ENCODE peak calls at places on chromosomes 7 and 10, in four cellular contexts. Q, G, B and X are unnamed samples.

GRCh38 chr7:8627322-8627721 is 193.9 kb downstream of the NXPH1 start:
- DNase-seq in Q (no peak), G (no peak), B (no peak), X (no peak)

GRCh38 chr7:121042899-121043298 is 54.4 kb downstream of the CPED1 start:
- DNase-seq in B (no peak), G (no peak), Q (no peak), X (no peak)

GRCh38 chr7:151341357-151342101 is at the start of gene NUB1:
- DNase-seq in G (peak; percentile 79), Q (peak; percentile 93), B (peak; percentile 96), X (peak; percentile 97)

GRCh38 chr10:60420991-60421894 is 31.6 kb upstream of the ANK3 start:
- DNase-seq in Q (no peak), B (no peak), G (no peak), X (no peak)

GRCh38 chr7:122143376-122143750 is 686 bp downstream of the AASS start:
- DNase-seq in Q (no peak), G (no peak), B (peak; percentile 58), X (peak; percentile 50)

GRCh38 chr10:48249004-48249762 is 25.3 kb downstream of the FRMPD2 start:
- DNase-seq in G (no peak), B (no peak), Q (no peak), X (no peak)

GRCh38 chr10:30432631-30433285 is 1.2 kb upstream of the MAP3K8 start:
- DNase-seq in Q (no peak), G (no peak), B (no peak), X (no peak)

GRCh38 chr7:33671521-33672262 is 233.6 kb upstream of the BMPER start:
- DNase-seq in Q (no peak), B (no peak), G (no peak), X (no peak)

GRCh38 chr10:63375859-63376258 is 89.9 kb downstream of the JMJD1C start:
- DNase-seq in G (no peak), Q (no peak), B (no peak), X (no peak)

GRCh38 chr7:100444311-100445278 is 8.3 kb upstream of the PPP1R35 start:
- DNase-seq in G (peak; percentile 47), Q (no peak), B (peak; percentile 54), X (no peak)

GRCh38 chr7:122887198-122887597 is 938 bp upstream of the CADPS2 start:
- DNase-seq in G (no peak), B (no peak), Q (peak; percentile 46), X (peak; percentile 54)

GRCh38 chr10:109931153-109931552 is 7.8 kb upstream of the XPNPEP1 start:
- DNase-seq in G (no peak), Q (no peak), B (no peak), X (no peak)

GRCh38 chr10:103717341-103718246 is 137.8 kb downstream of the SH3PXD2A start:
- DNase-seq in B (no peak), G (no peak), Q (no peak), X (no peak)

GRCh38 chr7:100745184-100745583 is 11.8 kb downstream of the ZAN start:
- DNase-seq in B (no peak), G (peak; percentile 32), Q (peak; percentile 31), X (no peak)

GRCh38 chr7:150784954-150785353 is 15.2 kb downstream of the TMEM176B start:
- DNase-seq in B (no peak), Q (no peak), G (no peak), X (no peak)

GRCh38 chr10:88582806-88583583 is at the start of gene RNLS:
- DNase-seq in Q (peak; percentile 74), G (no peak), B (peak; percentile 75), X (peak; percentile 51)

GRCh38 chr10:106384541-106384940 is 780.0 kb downstream of the SORCS1 start:
- DNase-seq in Q (no peak), G (no peak), B (no peak), X (no peak)

GRCh38 chr7:141838581-141838980 is 2.7 kb downstream of the PRSS37 start:
- DNase-seq in G (no peak), B (no peak), Q (no peak), X (no peak)

GRCh38 chr7:55016061-55016745 is 2.6 kb upstream of the EGFR start:
- DNase-seq in G (no peak), Q (no peak), B (no peak), X (no peak)

GRCh38 chr7:152522551-152522950 is 86.7 kb upstream of the KMT2C start:
- DNase-seq in G (no peak), Q (no peak), B (no peak), X (no peak)

GRCh38 chr10:17756557-17757208 is 4.7 kb downstream of the TMEM236 start:
- DNase-seq in Q (no peak), B (no peak), G (no peak), X (no peak)

GRCh38 chr10:70809726-70810125 is 6.0 kb upstream of the SGPL1 start:
- DNase-seq in Q (no peak), G (no peak), B (no peak), X (no peak)

GRCh38 chr7:31073486-31074383 is 21.6 kb downstream of the ADCYAP1R1 start:
- DNase-seq in G (peak; percentile 12), Q (no peak), B (peak; percentile 43), X (no peak)

GRCh38 chr10:110326351-110327032 is 21.8 kb upstream of the SMNDC1 start:
- DNase-seq in Q (no peak), B (no peak), G (peak; percentile 84), X (no peak)

GRCh38 chr7:79282051-79282694 is 171.3 kb downstream of the MAGI2 start:
- DNase-seq in Q (no peak), B (no peak), G (peak; percentile 84), X (peak; percentile 10)

GRCh38 chr10:3178070-3178469 is 5.5 kb upstream of the PITRM1 start:
- DNase-seq in G (no peak), Q (no peak), B (no peak), X (no peak)

GRCh38 chr7:144455040-144455404 is 51.5 kb upstream of the NOBOX start:
- DNase-seq in Q (no peak), B (no peak), G (no peak), X (no peak)

GRCh38 chr10:60358282-60358681 is 31.4 kb downstream of the ANK3 start:
- DNase-seq in B (no peak), Q (no peak), G (no peak), X (no peak)

GRCh38 chr7:151695856-151696555 is 176.3 kb upstream of the RHEB start:
- DNase-seq in G (no peak), B (peak; percentile 75), Q (no peak), X (no peak)

GRCh38 chr10:17171131-17171530 is 30.3 kb downstream of the TRDMT1 start:
- DNase-seq in B (no peak), G (no peak), Q (no peak), X (no peak)

GRCh38 chr7:156655232-156655628 is 14.7 kb downstream of the RNF32 start:
- DNase-seq in B (no peak), G (no peak), Q (no peak), X (no peak)

GRCh38 chr7:156652886-156653568 is 12.5 kb downstream of the RNF32 start:
- DNase-seq in B (no peak), G (peak; percentile 38), Q (no peak), X (no peak)

GRCh38 chr7:156654511-156655231 is 14.1 kb downstream of the RNF32 start:
- DNase-seq in G (no peak), Q (no peak), B (no peak), X (no peak)

GRCh38 chr7:156651472-156651871 is 10.9 kb downstream of the RNF32 start:
- DNase-seq in B (no peak), Q (no peak), G (no peak), X (no peak)

GRCh38 chr7:156650042-156650441 is 9.5 kb downstream of the RNF32 start:
- DNase-seq in Q (peak; percentile 68), G (peak; percentile 7), B (no peak), X (peak; percentile 39)
- TF ChIP-seq CTCF in Q (no peak), G (peak; percentile 60), B (peak; percentile 20), X (no peak)

DNA sequence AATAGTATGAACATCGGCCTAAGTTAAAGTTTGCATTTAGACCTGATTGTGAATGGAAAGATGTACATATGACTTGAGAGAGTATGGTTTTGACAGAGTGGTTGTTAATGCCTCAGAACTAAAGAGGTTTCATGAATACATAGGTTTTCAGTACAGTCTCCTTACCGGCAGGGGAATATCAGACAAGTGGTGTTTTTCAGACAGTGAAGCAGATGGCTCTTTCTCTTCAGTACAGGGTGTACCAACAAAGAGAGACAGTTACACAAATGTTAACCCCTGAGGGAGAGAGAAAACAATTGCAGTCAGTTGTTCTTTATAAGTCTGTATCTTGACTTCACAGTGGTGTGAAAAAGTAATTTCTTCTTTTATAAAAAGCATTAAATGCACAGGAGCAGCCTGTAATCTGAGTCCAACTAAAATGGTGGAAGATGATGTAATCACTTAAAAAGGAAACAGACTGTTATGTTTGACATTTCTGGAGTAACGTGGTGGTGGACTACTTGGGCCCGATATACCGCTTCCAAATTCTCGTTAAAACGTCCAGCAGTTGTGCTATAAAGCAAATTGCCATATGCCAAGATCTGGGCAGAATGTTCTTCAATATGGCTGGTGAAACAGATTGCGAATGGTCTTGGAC is 69.1 kb downstream of the SDK1 start:
- DNase-seq in G (no peak), Q (no peak), B (no peak), X (no peak)
- TF ChIP-seq CTCF in G (no peak), Q (no peak), B (peak; percentile 32), X (no peak)

DNA sequence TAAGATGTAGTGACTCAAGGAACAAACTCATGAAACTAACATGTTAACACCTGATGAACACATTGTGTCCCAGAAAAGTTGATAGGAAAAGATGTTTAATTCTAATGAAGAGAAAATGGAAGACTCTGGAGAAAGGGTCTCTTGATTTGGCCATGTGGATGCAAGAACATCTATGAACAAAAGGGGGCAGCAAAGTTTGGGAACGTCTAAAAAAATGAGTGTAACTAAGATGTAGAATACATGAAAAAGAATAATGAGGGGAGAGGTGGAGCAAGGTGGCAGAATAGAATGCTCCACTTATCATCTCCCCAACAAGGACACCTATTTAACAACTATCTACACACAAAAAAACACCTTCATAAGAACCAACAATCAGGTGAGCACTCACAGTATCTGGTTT is 805.1 kb downstream of the TNS3 start:
- DNase-seq in B (no peak), Q (no peak), G (peak; percentile 48), X (no peak)
- TF ChIP-seq CTCF in B (peak; percentile 77), Q (peak; percentile 51), G (peak; percentile 84), X (peak; percentile 33)

GRCh38 chr7:22853674-22854157 is 31.1 kb upstream of the TOMM7 start:
- DNase-seq in G (no peak), Q (peak; percentile 27), B (no peak), X (no peak)
- TF ChIP-seq CTCF in G (no peak), Q (peak; percentile 93), B (no peak), X (no peak)

GRCh38 chr7:50199824-50200223 is 104.7 kb upstream of the IKZF1 start:
- DNase-seq in Q (no peak), B (no peak), G (no peak), X (no peak)

GRCh38 chr7:50203521-50203920 is 101.0 kb upstream of the IKZF1 start:
- DNase-seq in G (no peak), Q (no peak), B (no peak), X (no peak)

GRCh38 chr7:50202052-50202555 is 102.4 kb upstream of the IKZF1 start:
- DNase-seq in G (no peak), Q (no peak), B (no peak), X (no peak)

GRCh38 chr7:50196719-50197118 is 103.7 kb upstream of the ZPBP start:
- DNase-seq in Q (no peak), G (no peak), B (no peak), X (no peak)

GRCh38 chr7:50197547-50197946 is 104.5 kb upstream of the ZPBP start:
- DNase-seq in G (no peak), Q (peak; percentile 50), B (no peak), X (peak; percentile 8)
- TF ChIP-seq CTCF in G (no peak), Q (no peak), B (no peak), X (no peak)